ENCODE peak calls at places on chromosomes 4 and X, in nine cellular contexts. X is psoas muscle, U is HFFc6, E is foreskin fibroblast, F is heart right ventricle, V is mucosa of descending colon, J is endothelial cell, S is suprapubic skin, N is epithelial cell of esophagus. H is an unnamed sample.

GRCh38 chrX:100411802-100412333 is 1.8 kb upstream of the PCDH19 start:
- DNase-seq in X (no peak), U (no peak), E (no peak), F (no peak), V (no peak), J (no peak), S (no peak), N (no peak), H (no peak)

GRCh38 chrX:7448123-7448522 is 300.2 kb upstream of the PUDP start:
- DNase-seq in X (no peak), U (no peak), E (no peak), F (no peak), V (no peak), J (no peak), S (no peak), N (no peak), H (no peak)

GRCh38 chrX:17374619-17375360 is at the start of gene NHS:
- DNase-seq in X (peak; percentile 77), U (peak; percentile 60), E (peak; percentile 69), F (peak; percentile 56), V (peak; percentile 77), J (peak; percentile 64), S (peak; percentile 77), N (peak; percentile 87), H (no peak)

GRCh38 chr4:122588453-122589238 is 32.2 kb downstream of the IL21 start:
- DNase-seq in X (no peak), U (peak; percentile 65), E (peak; percentile 73), F (no peak), V (no peak), J (no peak), S (no peak), N (peak; percentile 19), H (no peak)

GRCh38 chr4:52824603-52825310 is 37.4 kb upstream of the RASL11B start:
- DNase-seq in X (no peak), U (peak; percentile 32), E (peak; percentile 87), F (peak; percentile 53), V (no peak), J (no peak), S (no peak), N (no peak), H (peak; percentile 91)

GRCh38 chr4:83212041-83212851 is 72.4 kb downstream of the COQ2 start:
- DNase-seq in X (no peak), U (no peak), E (no peak), F (no peak), V (peak; percentile 70), J (no peak), S (no peak), N (peak; percentile 85), H (no peak)

GRCh38 chr4:139509727-139510410 is 46.1 kb downstream of the SETD7 start:
- DNase-seq in X (no peak), U (no peak), E (no peak), F (peak; percentile 31), V (no peak), J (peak; percentile 25), S (no peak), N (peak; percentile 32), H (no peak)

GRCh38 chr4:40719008-40719623 is 30.6 kb upstream of the NSUN7 start:
- DNase-seq in X (no peak), U (peak; percentile 52), E (peak; percentile 3), F (no peak), V (no peak), J (no peak), S (no peak), N (peak; percentile 80), H (peak; percentile 42)

GRCh38 chrX:154029439-154029838 is 9.7 kb upstream of the IRAK1 start:
- DNase-seq in X (no peak), U (no peak), E (no peak), F (no peak), V (no peak), J (no peak), S (no peak), N (no peak), H (no peak)

GRCh38 chr4:52704133-52704532 is 45.0 kb upstream of the USP46 start:
- DNase-seq in X (no peak), U (no peak), E (peak; percentile 20), F (no peak), V (no peak), J (no peak), S (no peak), N (peak; percentile 33), H (no peak)

GRCh38 chrX:95055991-95056390 is 1382.0 kb downstream of the FAM133A start:
- DNase-seq in X (no peak), U (no peak), E (no peak), F (no peak), V (no peak), J (no peak), S (no peak), N (no peak), H (no peak)

GRCh38 chrX:95059909-95060308 is 1385.9 kb downstream of the FAM133A start:
- DNase-seq in X (no peak), U (no peak), E (no peak), F (no peak), V (no peak), J (no peak), S (no peak), N (no peak), H (peak; percentile 12)

GRCh38 chrX:95057341-95057740 is 1383.3 kb downstream of the FAM133A start:
- DNase-seq in X (no peak), U (peak; percentile 16), E (no peak), F (no peak), V (no peak), J (no peak), S (no peak), N (no peak), H (peak; percentile 66)

GRCh38 chrX:95058815-95059214 is 1384.8 kb downstream of the FAM133A start:
- DNase-seq in X (no peak), U (peak; percentile 83), E (no peak), F (no peak), V (no peak), J (no peak), S (no peak), N (peak; percentile 42), H (peak; percentile 30)

DNA sequence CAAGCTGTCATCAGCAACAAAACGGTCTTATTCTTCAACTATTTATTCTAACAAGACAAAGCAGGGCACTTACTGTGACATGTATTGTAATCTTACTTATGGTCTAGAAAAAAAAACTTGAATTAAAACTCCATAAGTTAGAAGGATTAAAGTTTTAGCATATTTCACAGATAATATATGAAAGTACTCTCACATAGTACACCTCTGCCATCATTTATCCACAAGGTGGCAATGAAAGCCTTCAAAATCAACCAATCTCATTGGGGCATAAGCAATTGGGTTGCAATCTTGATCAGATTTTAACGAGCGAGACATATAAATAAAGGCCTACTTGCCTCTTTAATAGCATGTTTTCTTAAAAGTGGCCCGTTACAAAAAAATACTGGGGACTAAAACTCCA is 1382.9 kb downstream of the FAM133A start:
- DNase-seq in X (no peak), U (peak; percentile 20), E (no peak), F (no peak), V (no peak), J (no peak), S (no peak), N (no peak), H (peak; percentile 12)
- TF ChIP-seq CTCF in X (no peak), U (peak; percentile 72), E (no peak), F (no peak), V (no peak), J (no peak), S (no peak), N (no peak), H (peak; percentile 27)

GRCh38 chr4:169270810-169271691 is at the start of gene SH3RF1:
- DNase-seq in X (peak; percentile 94), U (peak; percentile 87), E (peak; percentile 92), F (peak; percentile 91), V (peak; percentile 87), J (peak; percentile 79), S (peak; percentile 90), N (peak; percentile 89), H (no peak)

GRCh38 chr4:169272265-169272886 is 1.6 kb upstream of the SH3RF1 start:
- DNase-seq in X (no peak), U (peak; percentile 82), E (peak; percentile 70), F (no peak), V (no peak), J (no peak), S (no peak), N (peak; percentile 61), H (no peak)

GRCh38 chr4:169268951-169269781 is 1.6 kb downstream of the SH3RF1 start:
- DNase-seq in X (no peak), U (peak; percentile 89), E (peak; percentile 68), F (no peak), V (no peak), J (no peak), S (no peak), N (peak; percentile 41), H (no peak)

GRCh38 chr4:169271692-169272007 is 894 bp upstream of the SH3RF1 start:
- DNase-seq in X (no peak), U (no peak), E (no peak), F (no peak), V (no peak), J (no peak), S (no peak), N (no peak), H (no peak)

GRCh38 chr4:169270156-169270809 is 473 bp downstream of the SH3RF1 start:
- DNase-seq in X (peak; percentile 81), U (no peak), E (no peak), F (peak; percentile 68), V (peak; percentile 78), J (peak; percentile 58), S (peak; percentile 75), N (peak; percentile 72), H (no peak)
- TF ChIP-seq CTCF in X (peak; percentile 32), U (no peak), E (peak; percentile 18), F (no peak), V (no peak), J (no peak), S (no peak), N (no peak), H (peak; percentile 2)

DNA sequence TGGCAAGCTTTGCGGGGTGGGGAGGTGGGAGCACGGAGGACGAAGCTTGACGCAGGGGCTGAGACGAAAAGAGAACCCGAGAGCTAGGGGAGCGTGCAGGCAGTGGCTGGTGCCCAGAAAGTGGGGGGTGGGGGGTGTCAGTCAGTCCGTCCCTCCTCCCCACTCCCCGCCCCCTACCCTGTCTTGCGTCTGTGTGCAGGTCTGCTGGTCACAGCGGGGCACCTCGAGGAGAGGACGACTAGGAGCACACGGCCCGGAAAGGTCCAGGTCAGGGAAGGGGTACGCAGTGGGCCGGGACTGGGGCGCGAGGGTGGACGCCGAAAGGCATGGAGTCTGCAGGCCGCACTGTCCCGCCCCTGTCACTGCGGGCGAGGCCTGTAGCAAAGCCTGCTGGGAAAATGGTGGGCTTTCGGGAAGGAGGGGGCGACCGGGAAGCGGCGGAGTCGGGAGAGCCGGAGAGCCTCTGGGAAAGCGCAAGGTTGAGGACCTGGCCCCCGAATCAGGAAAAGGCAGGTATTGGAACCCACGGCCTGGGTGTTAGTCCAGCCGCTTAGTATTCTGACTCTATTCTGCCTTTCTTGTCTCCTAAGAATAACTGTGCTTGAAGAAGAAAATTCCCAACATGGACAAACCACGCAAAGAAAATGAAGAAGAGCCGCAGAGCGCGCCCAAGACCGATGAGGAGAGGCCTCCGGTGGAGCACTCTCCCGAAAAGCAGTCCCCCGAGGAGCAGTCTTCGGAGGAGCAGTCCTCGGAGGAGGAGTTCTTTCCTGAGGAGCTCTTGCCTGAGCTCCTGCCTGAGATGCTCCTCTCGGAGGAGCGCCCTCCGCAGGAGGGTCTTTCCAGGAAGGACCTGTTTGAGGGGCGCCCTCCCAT is 758 bp downstream of the TCEAL1 start:
- DNase-seq in X (peak; percentile 71), U (peak; percentile 53), E (peak; percentile 55), F (peak; percentile 67), V (peak; percentile 67), J (peak; percentile 57), S (peak; percentile 74), N (peak; percentile 48), H (no peak)
- TF ChIP-seq CTCF in X (peak; percentile 20), U (peak; percentile 73), E (peak; percentile 68), F (peak; percentile 11), V (no peak), J (no peak), S (peak; percentile 25), N (peak; percentile 43), H (peak; percentile 64)

GRCh38 chrX:112368371-112368770 is 285.8 kb upstream of the TRPC5 start:
- DNase-seq in X (no peak), U (no peak), E (no peak), F (no peak), V (no peak), J (peak; percentile 4), S (no peak), N (no peak), H (no peak)
- TF ChIP-seq CTCF in X (no peak), U (no peak), E (peak; percentile 11), F (no peak), V (no peak), J (no peak), S (no peak), N (no peak), H (no peak)